ENCODE peak calls at places on chromosomes 2 and 18, in five cellular contexts. W is K562, I is GM12891, A is HepG2, Y is GM12878. M is an unnamed sample.

GRCh38 chr2:234911271-234911670 is 40.5 kb upstream of the SH3BP4 start:
- DNase-seq in W (no peak), I (no peak), A (no peak), Y (no peak), M (no peak)

GRCh38 chr2:241037498-241037897 is 39.1 kb downstream of the SNED1 start:
- DNase-seq in W (no peak), I (no peak), A (no peak), Y (no peak), M (no peak)

GRCh38 chr18:78739843-78740677 is 239.6 kb upstream of the SALL3 start:
- DNase-seq in W (no peak), I (no peak), A (no peak), Y (no peak), M (no peak)

GRCh38 chr2:112199188-112199587 is 55.7 kb downstream of the ZC3H8 start:
- DNase-seq in W (no peak), I (no peak), A (no peak), Y (no peak), M (no peak)

GRCh38 chr18:40293311-40293710 is 1661.7 kb upstream of the PIK3C3 start:
- DNase-seq in W (no peak), I (no peak), A (no peak), Y (no peak), M (no peak)

GRCh38 chr2:128520787-128521186 is 202.1 kb upstream of the HS6ST1 start:
- DNase-seq in W (no peak), I (peak), A (no peak), Y (peak), M (peak)

GRCh38 chr2:127101048-127101611 is 5.8 kb downstream of the BIN1 start:
- DNase-seq in W (no peak), I (no peak), A (no peak), Y (no peak), M (no peak)

GRCh38 chr2:202870431-202871160 is 970 bp downstream of the ICA1L start:
- DNase-seq in W (peak), I (peak), A (peak), Y (no peak), M (peak)

GRCh38 chr2:43592443-43592842 is 3.4 kb downstream of the THADA start:
- DNase-seq in W (no peak), I (no peak), A (no peak), Y (no peak), M (no peak)

GRCh38 chr2:228599781-228600180 is 418.3 kb upstream of the SPHKAP start:
- DNase-seq in W (no peak), I (no peak), A (no peak), Y (no peak), M (no peak)

GRCh38 chr2:84962917-84963316 is 8.0 kb upstream of the KCMF1 start:
- DNase-seq in W (no peak), I (no peak), A (no peak), Y (no peak), M (no peak)

GRCh38 chr2:84965192-84965516 is 5.8 kb upstream of the KCMF1 start:
- DNase-seq in W (no peak), I (no peak), A (no peak), Y (no peak), M (no peak)

GRCh38 chr2:84964406-84965191 is 6.4 kb upstream of the KCMF1 start:
- DNase-seq in W (no peak), I (no peak), A (no peak), Y (no peak), M (no peak)

GRCh38 chr2:84963323-84963691 is 7.7 kb upstream of the KCMF1 start:
- DNase-seq in W (no peak), I (no peak), A (no peak), Y (no peak), M (no peak)

DNA sequence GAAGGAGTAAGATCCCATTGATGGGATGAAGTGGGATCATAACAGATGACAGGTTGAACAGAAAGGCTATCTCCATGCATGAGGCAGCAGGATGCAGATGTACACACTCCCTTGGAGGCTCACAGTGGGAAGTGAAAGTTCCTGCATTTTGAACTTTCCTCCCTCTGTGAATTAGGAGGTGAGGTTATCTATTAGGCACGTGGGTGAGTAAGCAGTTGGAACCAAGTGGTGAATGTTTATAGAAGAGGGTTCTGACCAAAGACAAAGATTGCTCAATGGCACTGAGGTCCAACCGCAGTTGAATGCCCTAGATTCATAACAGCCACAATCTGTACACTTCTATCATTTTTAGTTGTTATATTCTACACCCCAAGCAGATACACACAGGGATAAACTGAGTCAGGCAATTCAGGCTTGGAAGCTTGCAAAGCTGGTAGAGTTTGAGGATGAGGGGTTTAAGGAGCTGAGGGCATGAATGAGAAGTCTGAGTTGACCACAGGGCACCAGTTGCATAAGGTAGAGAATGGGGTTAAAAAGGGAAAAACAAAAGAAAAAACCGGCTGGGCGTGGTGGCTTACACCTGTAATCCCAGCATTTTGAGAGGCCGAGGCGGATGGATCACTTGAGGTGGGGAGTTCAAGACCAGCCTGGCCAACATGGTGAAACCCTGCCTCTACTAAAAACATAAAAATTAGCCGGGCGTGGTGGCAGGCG is 7.1 kb upstream of the KCMF1 start:
- DNase-seq in W (no peak), I (no peak), A (peak), Y (no peak), M (no peak)
- TF ChIP-seq POLR2A in W (no peak), I (no peak), A (peak), Y (no peak), M (no peak)

GRCh38 chr18:10518595-10519273 is 7.1 kb upstream of the NAPG start:
- DNase-seq in W (peak), I (no peak), A (peak), Y (no peak), M (no peak)
- TF ChIP-seq POLR2AphosphoS5 in W (no peak), I (no peak), A (no peak), Y (no peak), M (no peak)

GRCh38 chr18:44687421-44687820 is 6.7 kb downstream of the SETBP1 start:
- DNase-seq in W (no peak), I (no peak), A (no peak), Y (no peak), M (no peak)

GRCh38 chr18:44686156-44686555 is 5.5 kb downstream of the SETBP1 start:
- DNase-seq in W (no peak), I (no peak), A (no peak), Y (no peak), M (no peak)

GRCh38 chr18:44683566-44683965 is 2.9 kb downstream of the SETBP1 start:
- DNase-seq in W (no peak), I (no peak), A (no peak), Y (no peak), M (no peak)

GRCh38 chr18:44682871-44683221 is 2.2 kb downstream of the SETBP1 start:
- DNase-seq in W (no peak), I (no peak), A (no peak), Y (no peak), M (no peak)

GRCh38 chr18:44685296-44685695 is 4.6 kb downstream of the SETBP1 start:
- DNase-seq in W (no peak), I (no peak), A (no peak), Y (no peak), M (no peak)
- TF ChIP-seq TAF1 in W (no peak), I (no peak), A (no peak), Y (no peak), M (no peak)

GRCh38 chr2:214203744-214204289 is 207.0 kb upstream of the VWC2L start:
- DNase-seq in W (no peak), I (no peak), A (no peak), Y (no peak), M (no peak)
- TF ChIP-seq POLR2A in W (no peak), I (no peak), A (no peak), Y (no peak), M (no peak)